ENCODE peak calls at places on chromosomes 4 and X, in five cellular contexts. C is GM18507, D is T-helper 2 cell, I is RPMI7951, U is NCI-H1105. F is an unnamed sample.

GRCh38 chr4:100510551-100510950 is 7.3 kb downstream of the EMCN start:
- DNase-seq in I (no peak), C (no peak), D (no peak), U (no peak), F (no peak)

GRCh38 chr4:25065451-25065850 is 34.7 kb upstream of the LGI2 start:
- DNase-seq in I (no peak), C (no peak), D (no peak), U (no peak), F (no peak)

GRCh38 chr4:86845593-86845992 is 3.6 kb downstream of the SLC10A6 start:
- DNase-seq in C (no peak), D (no peak), I (no peak), U (no peak), F (no peak)

GRCh38 chr4:33411182-33411581 is 2691.0 kb downstream of the PCDH7 start:
- DNase-seq in I (peak), D (no peak), C (no peak), U (no peak), F (no peak)

GRCh38 chr4:656651-657337 is 17.3 kb downstream of the ATP5ME start:
- DNase-seq in U (no peak), C (no peak), D (no peak), I (no peak), F (no peak)

GRCh38 chr4:14853186-14853946 is 148.9 kb upstream of the CPEB2 start:
- DNase-seq in U (no peak), D (no peak), C (no peak), I (peak), F (no peak)

GRCh38 chr4:6777636-6778281 is 4.8 kb upstream of the KIAA0232 start:
- DNase-seq in D (no peak), C (no peak), I (no peak), U (no peak), F (no peak)

GRCh38 chrX:100649550-100650356 is 5.8 kb downstream of the SRPX2 start:
- DNase-seq in D (no peak), I (peak), C (no peak), U (no peak), F (no peak)

GRCh38 chr4:186449954-186450353 is 105.4 kb downstream of the MTNR1A start:
- DNase-seq in C (no peak), U (no peak), I (no peak), D (no peak), F (no peak)

GRCh38 chrX:49761481-49761880 is 65.7 kb upstream of the PAGE1 start:
- DNase-seq in U (no peak), D (no peak), C (no peak), I (peak), F (no peak)

GRCh38 chr4:13990596-13991589 is 363.4 kb upstream of the BOD1L1 start:
- DNase-seq in D (no peak), I (peak), U (no peak), C (no peak), F (no peak)

GRCh38 chr4:56764775-56765174 is 56.7 kb downstream of the SPINK2 start:
- DNase-seq in C (no peak), I (peak), D (no peak), U (no peak), F (no peak)

GRCh38 chrX:38006778-38007177 is 425 bp downstream of the SYTL5 start:
- DNase-seq in C (no peak), U (no peak), D (no peak), I (no peak), F (no peak)

GRCh38 chrX:26783512-26784225 is 567.7 kb downstream of the MAGEB5 start:
- DNase-seq in C (no peak), D (no peak), I (peak), U (no peak), F (no peak)

GRCh38 chrX:103782640-103783039 is 6.0 kb downstream of the PLP1 start:
- DNase-seq in D (no peak), C (no peak), U (no peak), I (peak), F (no peak)

GRCh38 chr4:184448828-184449227 is 25.5 kb downstream of the IRF2 start:
- DNase-seq in D (no peak), I (peak), U (no peak), C (no peak), F (no peak)

GRCh38 chr4:10074767-10075105 is 41.9 kb downstream of the WDR1 start:
- DNase-seq in U (no peak), D (no peak), C (no peak), I (peak), F (no peak)

GRCh38 chrX:125295337-125295736 is 24.3 kb upstream of the TEX13C start:
- DNase-seq in C (peak), D (no peak), U (no peak), I (no peak), F (no peak)

GRCh38 chr4:143921160-143921559 is 15.8 kb upstream of the GYPE start:
- DNase-seq in U (no peak), D (no peak), C (no peak), I (no peak), F (no peak)

GRCh38 chr4:104491396-104491821 is 3.3 kb downstream of the CXXC4 start:
- DNase-seq in I (peak), U (no peak), D (peak), C (no peak), F (peak)

GRCh38 chr4:120299631-120300030 is 233.0 kb upstream of the MAD2L1 start:
- DNase-seq in D (no peak), C (no peak), U (peak), I (no peak), F (no peak)

GRCh38 chrX:41142130-41142529 is 56.9 kb downstream of the USP9X start:
- DNase-seq in U (no peak), D (no peak), I (no peak), C (no peak), F (no peak)

GRCh38 chr4:85780664-85781063 is 305.7 kb downstream of the ARHGAP24 start:
- DNase-seq in C (no peak), U (no peak), D (no peak), I (peak), F (no peak)

GRCh38 chrX:40153335-40154221 is 55.8 kb upstream of the BCOR start:
- DNase-seq in U (peak), D (peak), I (peak), C (no peak), F (peak)

GRCh38 chrX:24561121-24561520 is 86.0 kb downstream of the PCYT1B start:
- DNase-seq in I (peak), D (no peak), C (peak), U (no peak), F (no peak)

GRCh38 chr4:7630559-7631287 is 196.0 kb upstream of the PSAPL1 start:
- DNase-seq in C (no peak), D (no peak), U (peak), I (peak), F (no peak)

GRCh38 chr4:40020221-40020620 is 36.4 kb upstream of the N4BP2 start:
- DNase-seq in U (no peak), C (no peak), D (no peak), I (no peak), F (no peak)

F was measured in activated naive CD4-positive, alpha-beta T cell treated with Interleukin-2 at 50 U/mL for 16 hours.